ENCODE peak calls at places on chromosome 7, in ten cellular contexts. One of them, this sample, is unnamed.

GRCh38 chr7:17275749-17276671 is 22.4 kb upstream of the AHR start:
- DNase-seq in left lung: no peak
- DNase-seq in tibial artery: no peak
- DNase-seq in psoas muscle: no peak
- DNase-seq in AG04450: peak; percentile 79
- DNase-seq in fibroblast of lung: peak; percentile 98
- DNase-seq in transverse colon: no peak
- DNase-seq in right atrium auricular region: no peak
- DNase-seq in ovary: no peak
- DNase-seq in aorta: no peak
- DNase-seq in this sample: no peak

GRCh38 chr7:155084021-155084420 is 13.9 kb downstream of the HTR5A start:
- DNase-seq in left lung: no peak
- DNase-seq in right atrium auricular region: no peak
- DNase-seq in transverse colon: no peak
- DNase-seq in fibroblast of lung: no peak
- DNase-seq in psoas muscle: no peak
- DNase-seq in AG04450: no peak
- DNase-seq in aorta: no peak
- DNase-seq in ovary: no peak
- DNase-seq in tibial artery: no peak
- DNase-seq in this sample: no peak

GRCh38 chr7:110698576-110698975 is 392.4 kb upstream of the LRRN3 start:
- DNase-seq in left lung: no peak
- DNase-seq in psoas muscle: no peak
- DNase-seq in fibroblast of lung: no peak
- DNase-seq in ovary: no peak
- DNase-seq in transverse colon: no peak
- DNase-seq in AG04450: no peak
- DNase-seq in aorta: no peak
- DNase-seq in right atrium auricular region: no peak
- DNase-seq in tibial artery: no peak
- DNase-seq in this sample: no peak

GRCh38 chr7:46993396-46993795 is 588.5 kb downstream of the TNS3 start:
- DNase-seq in fibroblast of lung: no peak
- DNase-seq in right atrium auricular region: no peak
- DNase-seq in transverse colon: no peak
- DNase-seq in AG04450: no peak
- DNase-seq in ovary: no peak
- DNase-seq in left lung: peak; percentile 33
- DNase-seq in tibial artery: no peak
- DNase-seq in psoas muscle: no peak
- DNase-seq in aorta: no peak
- DNase-seq in this sample: no peak

GRCh38 chr7:1895664-1896515 is 225.8 kb downstream of the ELFN1 start:
- DNase-seq in tibial artery: no peak
- DNase-seq in left lung: no peak
- DNase-seq in ovary: no peak
- DNase-seq in fibroblast of lung: no peak
- DNase-seq in AG04450: no peak
- DNase-seq in transverse colon: no peak
- DNase-seq in psoas muscle: peak; percentile 86
- DNase-seq in aorta: no peak
- DNase-seq in right atrium auricular region: no peak
- DNase-seq in this sample: peak; percentile 76

GRCh38 chr7:157584420-157584819 is 247.6 kb downstream of the DNAJB6 start:
- DNase-seq in fibroblast of lung: no peak
- DNase-seq in psoas muscle: no peak
- DNase-seq in left lung: no peak
- DNase-seq in aorta: no peak
- DNase-seq in ovary: no peak
- DNase-seq in tibial artery: no peak
- DNase-seq in right atrium auricular region: no peak
- DNase-seq in AG04450: no peak
- DNase-seq in transverse colon: no peak
- DNase-seq in this sample: no peak

GRCh38 chr7:41189866-41190265 is 513.0 kb downstream of the INHBA start:
- DNase-seq in tibial artery: no peak
- DNase-seq in transverse colon: no peak
- DNase-seq in fibroblast of lung: peak; percentile 98
- DNase-seq in psoas muscle: no peak
- DNase-seq in left lung: no peak
- DNase-seq in right atrium auricular region: no peak
- DNase-seq in AG04450: peak; percentile 66
- DNase-seq in aorta: no peak
- DNase-seq in ovary: no peak
- DNase-seq in this sample: no peak

GRCh38 chr7:5525271-5526189 is 101.9 kb upstream of the TNRC18 start:
- DNase-seq in AG04450: no peak
- DNase-seq in right atrium auricular region: no peak
- DNase-seq in fibroblast of lung: peak; percentile 57
- DNase-seq in transverse colon: peak; percentile 66
- DNase-seq in psoas muscle: no peak
- DNase-seq in ovary: no peak
- DNase-seq in left lung: no peak
- DNase-seq in tibial artery: no peak
- DNase-seq in aorta: no peak
- DNase-seq in this sample: peak; percentile 45

DNA sequence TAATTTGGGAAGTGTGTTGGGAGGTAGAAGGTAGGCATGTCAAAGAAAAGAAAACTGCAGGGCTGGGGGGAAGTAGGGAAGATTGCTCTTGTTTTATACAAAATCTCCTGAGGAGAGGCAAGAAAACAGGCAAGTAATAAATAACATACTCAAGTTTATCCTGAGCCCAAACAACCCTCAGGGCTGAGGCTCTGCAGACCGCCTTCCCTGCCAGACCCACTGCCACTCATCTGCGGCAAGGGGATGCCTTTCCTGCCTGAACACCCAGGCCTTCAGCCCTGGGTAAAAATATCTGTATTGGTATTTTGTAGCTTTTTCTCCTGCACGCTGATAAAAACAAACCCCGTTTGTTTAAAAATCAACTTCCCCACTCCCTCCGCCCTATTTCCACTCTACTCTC is 399.8 kb upstream of the NFE2L3 start:
- DNase-seq in AG04450: no peak
- DNase-seq in transverse colon: no peak
- DNase-seq in right atrium auricular region: no peak
- DNase-seq in fibroblast of lung: no peak
- DNase-seq in aorta: no peak
- DNase-seq in left lung: no peak
- DNase-seq in psoas muscle: no peak
- DNase-seq in tibial artery: no peak
- DNase-seq in ovary: no peak
- DNase-seq in this sample: no peak
- H3K27ac ChIP-seq in AG04450: no peak overlapping the region
- H3K27ac ChIP-seq in transverse colon: peak overlapping the region; percentile 84
- H3K27ac ChIP-seq in right atrium auricular region: peak overlapping the region; percentile 74
- H3K27ac ChIP-seq in fibroblast of lung: no peak overlapping the region
- H3K27ac ChIP-seq in aorta: peak overlapping the region; percentile 52
- H3K27ac ChIP-seq in left lung: no peak overlapping the region
- H3K27ac ChIP-seq in psoas muscle: peak overlapping the region; percentile 86
- H3K27ac ChIP-seq in tibial artery: peak overlapping the region; percentile 88
- H3K27ac ChIP-seq in ovary: no peak overlapping the region
- H3K27ac ChIP-seq in this sample: peak overlapping the region; percentile 94

GRCh38 chr7:24833548-24833947 is 76.3 kb upstream of the GSDME start:
- DNase-seq in tibial artery: no peak
- DNase-seq in aorta: no peak
- DNase-seq in ovary: no peak
- DNase-seq in right atrium auricular region: no peak
- DNase-seq in psoas muscle: no peak
- DNase-seq in transverse colon: no peak
- DNase-seq in fibroblast of lung: no peak
- DNase-seq in AG04450: no peak
- DNase-seq in left lung: no peak
- DNase-seq in this sample: no peak

GRCh38 chr7:24831240-24831639 is 74.0 kb upstream of the GSDME start:
- DNase-seq in right atrium auricular region: no peak
- DNase-seq in ovary: no peak
- DNase-seq in left lung: no peak
- DNase-seq in fibroblast of lung: peak; percentile 77
- DNase-seq in aorta: no peak
- DNase-seq in psoas muscle: no peak
- DNase-seq in transverse colon: no peak
- DNase-seq in AG04450: no peak
- DNase-seq in tibial artery: no peak
- DNase-seq in this sample: no peak

GRCh38 chr7:24836084-24836483 is 78.8 kb upstream of the GSDME start:
- DNase-seq in left lung: no peak
- DNase-seq in transverse colon: no peak
- DNase-seq in ovary: no peak
- DNase-seq in right atrium auricular region: no peak
- DNase-seq in tibial artery: no peak
- DNase-seq in psoas muscle: no peak
- DNase-seq in aorta: no peak
- DNase-seq in fibroblast of lung: no peak
- DNase-seq in AG04450: no peak
- DNase-seq in this sample: no peak

GRCh38 chr7:24834150-24834798 is 77.0 kb upstream of the GSDME start:
- DNase-seq in AG04450: no peak
- DNase-seq in left lung: peak; percentile 47
- DNase-seq in right atrium auricular region: no peak
- DNase-seq in aorta: peak; percentile 79
- DNase-seq in tibial artery: peak; percentile 35
- DNase-seq in ovary: no peak
- DNase-seq in psoas muscle: peak; percentile 52
- DNase-seq in transverse colon: peak; percentile 34
- DNase-seq in fibroblast of lung: no peak
- DNase-seq in this sample: no peak

DNA sequence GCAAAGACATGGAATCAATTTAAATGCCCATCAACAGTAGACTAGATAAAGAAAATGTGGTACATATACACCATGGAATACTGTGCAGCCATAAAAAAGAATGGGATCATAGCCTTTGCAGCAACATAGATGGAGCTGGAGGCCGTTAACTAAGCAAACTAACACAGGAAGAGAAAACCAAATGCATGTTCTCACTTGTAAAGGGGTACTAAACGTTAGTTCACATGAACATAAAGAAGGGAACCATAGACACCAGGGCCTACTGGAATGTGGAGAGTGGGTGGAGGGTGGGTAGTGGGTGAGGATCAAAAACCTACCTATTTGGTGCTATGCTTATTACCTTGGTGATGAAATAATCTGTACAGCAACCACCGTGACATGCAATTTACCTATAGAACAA is 78.4 kb upstream of the GSDME start:
- DNase-seq in ovary: no peak
- DNase-seq in psoas muscle: no peak
- DNase-seq in left lung: no peak
- DNase-seq in tibial artery: no peak
- DNase-seq in right atrium auricular region: no peak
- DNase-seq in AG04450: no peak
- DNase-seq in fibroblast of lung: no peak
- DNase-seq in transverse colon: no peak
- DNase-seq in aorta: no peak
- DNase-seq in this sample: no peak
- H3K27ac ChIP-seq in ovary: no peak overlapping the region
- H3K27ac ChIP-seq in psoas muscle: no peak overlapping the region
- H3K27ac ChIP-seq in left lung: peak overlapping the region; percentile 13
- H3K27ac ChIP-seq in tibial artery: no peak overlapping the region
- H3K27ac ChIP-seq in right atrium auricular region: no peak overlapping the region
- H3K27ac ChIP-seq in AG04450: no peak overlapping the region
- H3K27ac ChIP-seq in fibroblast of lung: no peak overlapping the region
- H3K27ac ChIP-seq in transverse colon: peak overlapping the region; percentile 59
- H3K27ac ChIP-seq in aorta: no peak overlapping the region
- H3K27ac ChIP-seq in this sample: no peak overlapping the region

DNA sequence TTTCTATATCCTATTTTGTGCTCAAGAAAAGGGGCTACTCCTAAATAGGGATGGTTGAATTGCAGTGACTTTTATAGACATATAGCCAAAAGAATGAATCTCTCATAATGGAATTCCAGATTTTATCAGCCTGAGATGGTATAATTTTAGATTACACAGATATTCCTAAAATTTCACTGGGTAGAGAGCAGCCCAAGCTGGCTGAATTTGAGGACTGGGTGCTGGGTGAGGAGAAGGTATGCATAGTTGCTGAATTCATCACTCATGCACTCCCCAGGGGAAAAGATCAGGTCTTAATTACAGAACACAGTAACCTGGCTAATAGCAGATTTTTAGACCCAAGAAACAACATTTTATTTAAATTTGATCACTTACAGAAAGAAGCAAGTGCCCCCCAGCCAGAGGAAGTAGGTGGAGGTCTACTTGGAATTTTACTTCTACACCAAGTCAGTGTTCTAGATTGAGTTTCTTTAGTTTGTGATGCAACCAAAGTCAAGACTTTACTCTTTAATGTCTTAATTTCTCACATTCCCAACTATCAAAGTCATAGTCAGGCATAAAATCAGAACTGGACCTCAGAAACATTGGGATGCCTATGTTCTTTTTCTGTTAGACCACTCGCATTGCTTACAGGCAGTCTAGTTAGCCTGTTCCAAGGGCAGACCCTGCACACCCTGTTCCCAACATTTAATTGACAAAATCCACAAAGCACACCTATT is 337.4 kb upstream of the PODXL start:
- DNase-seq in right atrium auricular region: no peak
- DNase-seq in aorta: no peak
- DNase-seq in left lung: no peak
- DNase-seq in fibroblast of lung: peak; percentile 61
- DNase-seq in tibial artery: no peak
- DNase-seq in psoas muscle: no peak
- DNase-seq in transverse colon: no peak
- DNase-seq in ovary: no peak
- DNase-seq in AG04450: no peak
- DNase-seq in this sample: no peak
- H3K27ac ChIP-seq in right atrium auricular region: no peak overlapping the region
- H3K27ac ChIP-seq in aorta: no peak overlapping the region
- H3K27ac ChIP-seq in left lung: no peak overlapping the region
- H3K27ac ChIP-seq in fibroblast of lung: no peak overlapping the region
- H3K27ac ChIP-seq in tibial artery: no peak overlapping the region
- H3K27ac ChIP-seq in psoas muscle: no peak overlapping the region
- H3K27ac ChIP-seq in transverse colon: no peak overlapping the region
- H3K27ac ChIP-seq in ovary: no peak overlapping the region
- H3K27ac ChIP-seq in AG04450: no peak overlapping the region
- H3K27ac ChIP-seq in this sample: no peak overlapping the region

GRCh38 chr7:143048827-143049226 is 3.3 kb upstream of the OR6V1 start:
- DNase-seq in transverse colon: no peak
- DNase-seq in AG04450: no peak
- DNase-seq in psoas muscle: no peak
- DNase-seq in tibial artery: no peak
- DNase-seq in left lung: no peak
- DNase-seq in ovary: no peak
- DNase-seq in fibroblast of lung: no peak
- DNase-seq in right atrium auricular region: no peak
- DNase-seq in aorta: no peak
- DNase-seq in this sample: no peak

GRCh38 chr7:143049380-143049779 is 2.8 kb upstream of the OR6V1 start:
- DNase-seq in right atrium auricular region: no peak
- DNase-seq in psoas muscle: no peak
- DNase-seq in ovary: no peak
- DNase-seq in aorta: no peak
- DNase-seq in left lung: no peak
- DNase-seq in fibroblast of lung: no peak
- DNase-seq in tibial artery: no peak
- DNase-seq in transverse colon: no peak
- DNase-seq in AG04450: no peak
- DNase-seq in this sample: no peak

GRCh38 chr7:143046334-143046935 is 5.7 kb upstream of the OR6V1 start:
- DNase-seq in aorta: no peak
- DNase-seq in AG04450: no peak
- DNase-seq in psoas muscle: no peak
- DNase-seq in ovary: no peak
- DNase-seq in fibroblast of lung: no peak
- DNase-seq in transverse colon: no peak
- DNase-seq in tibial artery: no peak
- DNase-seq in right atrium auricular region: no peak
- DNase-seq in left lung: no peak
- DNase-seq in this sample: no peak

GRCh38 chr7:143043391-143043790 is 8.8 kb upstream of the OR6V1 start:
- DNase-seq in fibroblast of lung: no peak
- DNase-seq in psoas muscle: no peak
- DNase-seq in AG04450: no peak
- DNase-seq in aorta: no peak
- DNase-seq in left lung: no peak
- DNase-seq in ovary: no peak
- DNase-seq in right atrium auricular region: no peak
- DNase-seq in tibial artery: no peak
- DNase-seq in transverse colon: no peak
- DNase-seq in this sample: no peak

GRCh38 chr7:143047327-143047726 is 4.8 kb upstream of the OR6V1 start:
- DNase-seq in psoas muscle: no peak
- DNase-seq in AG04450: no peak
- DNase-seq in aorta: no peak
- DNase-seq in right atrium auricular region: no peak
- DNase-seq in ovary: no peak
- DNase-seq in left lung: no peak
- DNase-seq in transverse colon: no peak
- DNase-seq in fibroblast of lung: no peak
- DNase-seq in tibial artery: no peak
- DNase-seq in this sample: no peak
- H3K27ac ChIP-seq in psoas muscle: no peak overlapping the region
- H3K27ac ChIP-seq in AG04450: no peak overlapping the region
- H3K27ac ChIP-seq in aorta: no peak overlapping the region
- H3K27ac ChIP-seq in right atrium auricular region: no peak overlapping the region
- H3K27ac ChIP-seq in ovary: no peak overlapping the region
- H3K27ac ChIP-seq in left lung: no peak overlapping the region
- H3K27ac ChIP-seq in transverse colon: no peak overlapping the region
- H3K27ac ChIP-seq in fibroblast of lung: no peak overlapping the region
- H3K27ac ChIP-seq in tibial artery: no peak overlapping the region
- H3K27ac ChIP-seq in this sample: peak overlapping the region; percentile 48